ENCODE peak calls at places on chromosome 6, in five cellular contexts. G, V, N, H and X are unnamed samples.

GRCh38 chr6:84428300-84428907 is 201.0 kb upstream of the CEP162 start:
- DNase-seq in G (peak; percentile 38), V (peak; percentile 46), N (peak; percentile 43), H (peak; percentile 45), X (peak; percentile 43)

GRCh38 chr6:37517411-37517812 is 17.7 kb upstream of the CCDC167 start:
- DNase-seq in G (no peak), V (no peak), N (no peak), H (peak; percentile 77), X (no peak)

GRCh38 chr6:158290659-158291058 is 21.6 kb upstream of the TULP4 start:
- DNase-seq in G (peak; percentile 37), V (no peak), N (no peak), H (peak; percentile 87), X (no peak)

GRCh38 chr6:78322068-78322845 is 545.1 kb upstream of the IRAK1BP1 start:
- DNase-seq in G (no peak), V (no peak), N (no peak), H (no peak), X (no peak)

GRCh38 chr6:251920-252319 is 40.4 kb upstream of the DUSP22 start:
- DNase-seq in G (no peak), V (no peak), N (peak; percentile 95), H (no peak), X (no peak)

GRCh38 chr6:31462026-31462963 is 35.6 kb upstream of the MICB start:
- DNase-seq in G (no peak), V (no peak), N (peak; percentile 33), H (peak; percentile 39), X (no peak)

GRCh38 chr6:92810913-92811312 is 608.4 kb downstream of the EPHA7 start:
- DNase-seq in G (no peak), V (peak; percentile 10), N (peak; percentile 39), H (no peak), X (peak; percentile 34)

GRCh38 chr6:63660737-63661136 is 25.1 kb downstream of the PHF3 start:
- DNase-seq in G (no peak), V (no peak), N (no peak), H (no peak), X (no peak)

GRCh38 chr6:10411131-10411914 is 3.6 kb downstream of the TFAP2A start:
- DNase-seq in G (no peak), V (no peak), N (no peak), H (no peak), X (no peak)

GRCh38 chr6:153790048-153790447 is 249.0 kb upstream of the OPRM1 start:
- DNase-seq in G (no peak), V (peak; percentile 84), N (peak; percentile 76), H (peak; percentile 59), X (no peak)

GRCh38 chr6:84652356-84653026 is 111.9 kb downstream of the TBX18 start:
- DNase-seq in G (no peak), V (peak; percentile 94), N (peak; percentile 78), H (no peak), X (no peak)

GRCh38 chr6:26234421-26235239 is 130.4 kb upstream of the BTN3A2 start:
- DNase-seq in G (peak; percentile 66), V (peak; percentile 80), N (peak; percentile 70), H (peak; percentile 93), X (no peak)

GRCh38 chr6:42203217-42203616 is 8.5 kb upstream of the GUCA1B start:
- DNase-seq in G (no peak), V (no peak), N (no peak), H (no peak), X (no peak)

GRCh38 chr6:25053875-25054371 is 118.2 kb upstream of the RIPOR2 start:
- DNase-seq in G (no peak), V (peak; percentile 42), N (no peak), H (no peak), X (no peak)

GRCh38 chr6:28281288-28282064 is at the start of gene PGBD1:
- DNase-seq in G (peak; percentile 72), V (peak; percentile 50), N (peak; percentile 41), H (peak; percentile 72), X (peak; percentile 72)

GRCh38 chr6:163958646-163959045 is 544.1 kb downstream of the QKI start:
- DNase-seq in G (no peak), V (peak; percentile 8), N (peak; percentile 23), H (no peak), X (no peak)

GRCh38 chr6:33183071-33183683 is 9.1 kb downstream of the COL11A2 start:
- DNase-seq in G (no peak), V (no peak), N (no peak), H (no peak), X (no peak)

GRCh38 chr6:151436814-151437213 is 15.1 kb downstream of the RMND1 start:
- DNase-seq in G (no peak), V (no peak), N (peak; percentile 31), H (no peak), X (no peak)

GRCh38 chr6:38443341-38443740 is 196.4 kb downstream of the BTBD9 start:
- DNase-seq in G (no peak), V (no peak), N (peak; percentile 9), H (no peak), X (no peak)

GRCh38 chr6:164436976-164437375 is 872.4 kb downstream of the C6orf118 start:
- DNase-seq in G (no peak), V (no peak), N (no peak), H (no peak), X (no peak)